ENCODE peak calls at places on chromosomes 13 and 19, in four cellular contexts. U, L, N and D are unnamed samples.

GRCh38 chr19:41427647-41428480 is 690 bp upstream of the B3GNT8 start:
- DNase-seq in U (no peak), L (no peak), N (no peak), D (no peak)

GRCh38 chr13:85724554-85725432 is 74.4 kb downstream of the SLITRK6 start:
- DNase-seq in U (peak; percentile 89), L (no peak), N (no peak), D (no peak)

GRCh38 chr19:31427857-31428256 is 78.6 kb upstream of the TSHZ3 start:
- DNase-seq in U (no peak), L (no peak), N (no peak), D (no peak)

GRCh38 chr19:13827656-13828055 is 32.4 kb downstream of the ZSWIM4 start:
- DNase-seq in U (no peak), L (no peak), N (no peak), D (no peak)

GRCh38 chr13:30224732-30225131 is 82.6 kb downstream of the KATNAL1 start:
- DNase-seq in U (no peak), L (peak; percentile 66), N (no peak), D (no peak)

GRCh38 chr13:47545630-47546029 is 455.4 kb downstream of the SUCLA2 start:
- DNase-seq in U (no peak), L (no peak), N (no peak), D (no peak)

GRCh38 chr13:113090415-113090770 is 15.2 kb upstream of the F7 start:
- DNase-seq in U (no peak), L (no peak), N (no peak), D (no peak)

GRCh38 chr19:1027020-1027952 is 878 bp downstream of the CNN2 start:
- DNase-seq in U (no peak), L (peak; percentile 31), N (no peak), D (no peak)

GRCh38 chr19:39969681-39970423 is 1.1 kb upstream of the PSMC4 start:
- DNase-seq in U (no peak), L (no peak), N (no peak), D (no peak)

GRCh38 chr13:73717632-73718031 is 416.6 kb downstream of the KLF12 start:
- DNase-seq in U (no peak), L (peak; percentile 90), N (no peak), D (no peak)

GRCh38 chr19:48400018-48400742 is 6.7 kb downstream of the GRIN2D start:
- DNase-seq in U (no peak), L (peak; percentile 51), N (no peak), D (peak; percentile 99)

GRCh38 chr19:49398001-49398615 is 10.1 kb downstream of the KASH5 start:
- DNase-seq in U (no peak), L (no peak), N (no peak), D (no peak)

GRCh38 chr19:1141944-1142343 is 32.1 kb downstream of the SBNO2 start:
- DNase-seq in U (no peak), L (no peak), N (no peak), D (no peak)

GRCh38 chr13:109844396-109844795 is 58.0 kb upstream of the IRS2 start:
- DNase-seq in U (no peak), L (peak; percentile 32), N (no peak), D (no peak)

GRCh38 chr13:40159736-40160135 is 504.3 kb downstream of the COG6 start:
- DNase-seq in U (no peak), L (no peak), N (no peak), D (no peak)

GRCh38 chr13:29594710-29595379 is 643 bp downstream of the SLC7A1 start:
- DNase-seq in U (no peak), L (peak; percentile 50), N (peak; percentile 9), D (no peak)

GRCh38 chr13:36783883-36784282 is 35.1 kb upstream of the RFXAP start:
- DNase-seq in U (no peak), L (no peak), N (no peak), D (no peak)

GRCh38 chr19:54426291-54426918 is 11.1 kb downstream of the TTYH1 start:
- DNase-seq in U (no peak), L (no peak), N (no peak), D (no peak)

GRCh38 chr13:25862156-25862555 is 189.7 kb downstream of the SHISA2 start:
- DNase-seq in U (no peak), L (no peak), N (no peak), D (no peak)

GRCh38 chr19:6044056-6044805 is 66.1 kb downstream of the RFX2 start:
- DNase-seq in U (no peak), L (no peak), N (no peak), D (no peak)

GRCh38 chr19:3115916-3116602 is 19.8 kb upstream of the GNA15 start:
- DNase-seq in U (no peak), L (peak; percentile 52), N (no peak), D (no peak)

GRCh38 chr13:35957174-35957867 is 173.9 kb downstream of the DCLK1 start:
- DNase-seq in U (no peak), L (peak; percentile 23), N (no peak), D (no peak)

GRCh38 chr13:99980201-99981114 is 1.1 kb upstream of the ZIC2 start:
- DNase-seq in U (no peak), L (peak; percentile 76), N (no peak), D (no peak)

GRCh38 chr19:43739836-43740235 is 14.9 kb downstream of the SMG9 start:
- DNase-seq in U (no peak), L (peak; percentile 46), N (no peak), D (no peak)

GRCh38 chr13:45068036-45069001 is 52.0 kb upstream of the GTF2F2 start:
- DNase-seq in U (no peak), L (no peak), N (no peak), D (no peak)

GRCh38 chr13:21435710-21436151 is 23.4 kb downstream of the ZDHHC20 start:
- DNase-seq in U (no peak), L (peak; percentile 91), N (peak; percentile 3), D (no peak)

GRCh38 chr19:46404039-46404883 is 9.1 kb downstream of the CCDC8 start:
- DNase-seq in U (no peak), L (no peak), N (no peak), D (no peak)

GRCh38 chr13:51832471-51833152 is 12.4 kb downstream of the TMEM272 start:
- DNase-seq in U (no peak), L (no peak), N (peak; percentile 29), D (no peak)

GRCh38 chr13:93778548-93778947 is 551.9 kb downstream of the GPC6 start:
- DNase-seq in U (no peak), L (no peak), N (no peak), D (no peak)

GRCh38 chr13:24381539-24382265 is 72.3 kb downstream of the C1QTNF9 start:
- DNase-seq in U (no peak), L (no peak), N (no peak), D (no peak)

GRCh38 chr19:58020129-58020528 is 13.7 kb upstream of the ZSCAN1 start:
- DNase-seq in U (no peak), L (no peak), N (no peak), D (no peak)

GRCh38 chr19:52722062-52723005 is 12.5 kb downstream of the ZNF611 start:
- DNase-seq in U (no peak), L (peak; percentile 95), N (no peak), D (no peak)

GRCh38 chr19:5057860-5058259 is 88.9 kb downstream of the KDM4B start:
- DNase-seq in U (no peak), L (peak; percentile 12), N (no peak), D (no peak)

GRCh38 chr19:57078802-57079201 is 41.0 kb upstream of the USP29 start:
- DNase-seq in U (no peak), L (no peak), N (no peak), D (no peak)